ENCODE peak calls at places on chromosomes 11 and 22, in five cellular contexts. One of them, this sample, is unnamed.

GRCh38 chr22:34301569-34301968 is 381.3 kb upstream of the LARGE1 start:
- DNase-seq in right atrium auricular region: no peak
- DNase-seq in thoracic aorta: no peak
- DNase-seq in mammary epithelial cell: no peak
- DNase-seq in GM23338: peak; percentile 20
- DNase-seq in this sample: no peak

GRCh38 chr22:19713650-19714319 is 518 bp upstream of the SEPTIN5 start:
- DNase-seq in right atrium auricular region: no peak
- DNase-seq in thoracic aorta: no peak
- DNase-seq in mammary epithelial cell: no peak
- DNase-seq in GM23338: peak; percentile 60
- DNase-seq in this sample: peak; percentile 91

GRCh38 chr11:67439321-67440228 is 2.1 kb upstream of the PTPRCAP start:
- DNase-seq in right atrium auricular region: no peak
- DNase-seq in thoracic aorta: no peak
- DNase-seq in mammary epithelial cell: no peak
- DNase-seq in GM23338: peak; percentile 61
- DNase-seq in this sample: peak; percentile 84

GRCh38 chr22:41654322-41654721 is 33.2 kb downstream of the XRCC6 start:
- DNase-seq in right atrium auricular region: no peak
- DNase-seq in thoracic aorta: no peak
- DNase-seq in mammary epithelial cell: no peak
- DNase-seq in GM23338: no peak
- DNase-seq in this sample: no peak

GRCh38 chr11:24679686-24680318 is 182.9 kb downstream of the LUZP2 start:
- DNase-seq in right atrium auricular region: no peak
- DNase-seq in thoracic aorta: no peak
- DNase-seq in mammary epithelial cell: no peak
- DNase-seq in GM23338: peak; percentile 62
- DNase-seq in this sample: peak; percentile 57

GRCh38 chr11:74702383-74703007 is 28.7 kb downstream of the CHRDL2 start:
- DNase-seq in right atrium auricular region: peak; percentile 78
- DNase-seq in thoracic aorta: no peak
- DNase-seq in mammary epithelial cell: peak; percentile 41
- DNase-seq in GM23338: peak; percentile 86
- DNase-seq in this sample: peak; percentile 89

GRCh38 chr22:42078469-42079318 is 806 bp upstream of the SMDT1 start:
- DNase-seq in right atrium auricular region: no peak
- DNase-seq in thoracic aorta: no peak
- DNase-seq in mammary epithelial cell: no peak
- DNase-seq in GM23338: peak; percentile 29
- DNase-seq in this sample: no peak

GRCh38 chr22:22576244-22576988 is 17.4 kb upstream of the PRAME start:
- DNase-seq in right atrium auricular region: no peak
- DNase-seq in thoracic aorta: no peak
- DNase-seq in mammary epithelial cell: peak; percentile 11
- DNase-seq in GM23338: peak; percentile 84
- DNase-seq in this sample: peak; percentile 86

GRCh38 chr11:79045811-79046304 is 395.0 kb downstream of the TENM4 start:
- DNase-seq in right atrium auricular region: no peak
- DNase-seq in thoracic aorta: no peak
- DNase-seq in mammary epithelial cell: peak; percentile 65
- DNase-seq in GM23338: no peak
- DNase-seq in this sample: no peak

GRCh38 chr11:45289369-45289768 is 3.2 kb upstream of the SYT13 start:
- DNase-seq in right atrium auricular region: peak; percentile 13
- DNase-seq in thoracic aorta: no peak
- DNase-seq in mammary epithelial cell: peak; percentile 72
- DNase-seq in GM23338: no peak
- DNase-seq in this sample: no peak

GRCh38 chr11:9748361-9748970 is 84.6 kb downstream of the SWAP70 start:
- DNase-seq in right atrium auricular region: peak; percentile 75
- DNase-seq in thoracic aorta: no peak
- DNase-seq in mammary epithelial cell: peak; percentile 68
- DNase-seq in GM23338: peak; percentile 81
- DNase-seq in this sample: peak; percentile 76

GRCh38 chr11:119480375-119481020 is 57.5 kb upstream of the THY1 start:
- DNase-seq in right atrium auricular region: peak; percentile 42
- DNase-seq in thoracic aorta: no peak
- DNase-seq in mammary epithelial cell: no peak
- DNase-seq in GM23338: no peak
- DNase-seq in this sample: peak; percentile 19

GRCh38 chr11:94193288-94193687 is 64.6 kb downstream of the PANX1 start:
- DNase-seq in right atrium auricular region: no peak
- DNase-seq in thoracic aorta: no peak
- DNase-seq in mammary epithelial cell: peak; percentile 79
- DNase-seq in GM23338: no peak
- DNase-seq in this sample: no peak

GRCh38 chr11:63838150-63838681 is 694 bp upstream of the MARK2 start:
- DNase-seq in right atrium auricular region: no peak
- DNase-seq in thoracic aorta: no peak
- DNase-seq in mammary epithelial cell: no peak
- DNase-seq in GM23338: no peak
- DNase-seq in this sample: no peak

GRCh38 chr22:27603823-27604190 is 197.7 kb downstream of the MN1 start:
- DNase-seq in right atrium auricular region: no peak
- DNase-seq in thoracic aorta: peak; percentile 62
- DNase-seq in mammary epithelial cell: no peak
- DNase-seq in GM23338: peak; percentile 47
- DNase-seq in this sample: peak; percentile 75

GRCh38 chr11:12164061-12165014 is 53.9 kb downstream of the MICAL2 start:
- DNase-seq in right atrium auricular region: no peak
- DNase-seq in thoracic aorta: no peak
- DNase-seq in mammary epithelial cell: peak; percentile 99
- DNase-seq in GM23338: peak; percentile 16
- DNase-seq in this sample: no peak

GRCh38 chr11:111306321-111306720 is 8.0 kb downstream of the POU2AF3 start:
- DNase-seq in right atrium auricular region: no peak
- DNase-seq in thoracic aorta: no peak
- DNase-seq in mammary epithelial cell: no peak
- DNase-seq in GM23338: no peak
- DNase-seq in this sample: no peak

GRCh38 chr11:111307472-111308108 is 9.2 kb downstream of the POU2AF3 start:
- DNase-seq in right atrium auricular region: no peak
- DNase-seq in thoracic aorta: no peak
- DNase-seq in mammary epithelial cell: no peak
- DNase-seq in GM23338: no peak
- DNase-seq in this sample: no peak

GRCh38 chr11:111305403-111305802 is 7.1 kb downstream of the POU2AF3 start:
- DNase-seq in right atrium auricular region: no peak
- DNase-seq in thoracic aorta: no peak
- DNase-seq in mammary epithelial cell: no peak
- DNase-seq in GM23338: no peak
- DNase-seq in this sample: no peak

GRCh38 chr11:111308140-111308539 is 9.8 kb downstream of the POU2AF3 start:
- DNase-seq in right atrium auricular region: no peak
- DNase-seq in thoracic aorta: no peak
- DNase-seq in mammary epithelial cell: no peak
- DNase-seq in GM23338: no peak
- DNase-seq in this sample: no peak

DNA sequence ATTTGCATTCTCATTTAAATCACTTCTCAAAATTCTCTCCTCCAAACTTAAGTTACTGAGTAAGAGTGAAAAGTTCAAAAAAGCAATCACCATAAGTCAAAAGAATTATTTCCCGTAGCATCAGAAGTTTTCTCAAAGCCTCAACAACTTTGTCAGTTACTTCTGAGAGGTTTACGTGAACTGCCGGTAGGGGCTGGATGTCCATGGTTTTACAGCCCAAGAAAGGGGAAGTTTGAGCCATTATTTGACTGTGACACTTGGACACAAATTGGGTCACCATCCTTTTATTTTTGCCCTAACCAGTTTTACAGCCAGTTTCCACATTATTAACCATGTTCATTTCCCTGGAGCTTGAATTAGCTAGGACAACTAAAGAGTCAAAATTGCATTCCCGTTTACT is 7.5 kb downstream of the POU2AF3 start:
- DNase-seq in right atrium auricular region: no peak
- DNase-seq in thoracic aorta: no peak
- DNase-seq in mammary epithelial cell: no peak
- DNase-seq in GM23338: no peak
- DNase-seq in this sample: no peak
- H3K27me3 ChIP-seq in right atrium auricular region: no peaks in the 10 kb centered on the region
- H3K27me3 ChIP-seq in thoracic aorta: no peaks in the 10 kb centered on the region
- H3K27me3 ChIP-seq in mammary epithelial cell: peaks cover 1% of the 10 kb centered on the region
- H3K27me3 ChIP-seq in GM23338: peaks cover 5% of the 10 kb centered on the region
- H3K27me3 ChIP-seq in this sample: no peaks in the 10 kb centered on the region

GRCh38 chr11:1633864-1634263 is 4.3 kb downstream of the KRTAP5-5 start:
- DNase-seq in right atrium auricular region: no peak
- DNase-seq in thoracic aorta: no peak
- DNase-seq in mammary epithelial cell: no peak
- DNase-seq in GM23338: no peak
- DNase-seq in this sample: no peak
- H3K27me3 ChIP-seq in right atrium auricular region: no peaks in the 10 kb centered on the region
- H3K27me3 ChIP-seq in thoracic aorta: peaks cover 7% of the 10 kb centered on the region
- H3K27me3 ChIP-seq in mammary epithelial cell: peaks cover 4% of the 10 kb centered on the region
- H3K27me3 ChIP-seq in GM23338: no peaks in the 10 kb centered on the region
- H3K27me3 ChIP-seq in this sample: no peaks in the 10 kb centered on the region

DNA sequence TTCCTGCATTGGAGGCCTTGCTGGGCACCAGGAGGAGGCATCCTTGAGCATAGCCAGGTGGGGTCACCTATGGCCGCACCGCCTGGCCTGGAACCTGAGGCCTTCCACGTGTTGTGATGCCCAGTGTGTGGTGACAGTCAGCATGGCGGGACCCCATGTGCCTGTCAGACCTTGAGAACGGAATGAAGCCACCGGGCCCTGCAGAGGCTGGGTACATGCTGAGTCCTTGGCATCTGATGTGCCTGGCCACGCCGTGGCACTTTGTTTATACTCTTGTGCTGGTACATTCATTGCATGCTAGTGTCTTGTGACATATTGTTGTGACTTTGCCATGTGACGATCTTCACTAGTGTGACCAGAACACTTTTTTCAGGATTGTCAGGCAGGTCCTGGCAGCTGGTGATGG is 8.5 kb upstream of the MYO7A start:
- DNase-seq in right atrium auricular region: no peak
- DNase-seq in thoracic aorta: no peak
- DNase-seq in mammary epithelial cell: no peak
- DNase-seq in GM23338: no peak
- DNase-seq in this sample: no peak
- H3K27me3 ChIP-seq in right atrium auricular region: no peaks in the 10 kb centered on the region
- H3K27me3 ChIP-seq in thoracic aorta: no peaks in the 10 kb centered on the region
- H3K27me3 ChIP-seq in mammary epithelial cell: no peaks in the 10 kb centered on the region
- H3K27me3 ChIP-seq in GM23338: no peaks in the 10 kb centered on the region
- H3K27me3 ChIP-seq in this sample: no peaks in the 10 kb centered on the region

DNA sequence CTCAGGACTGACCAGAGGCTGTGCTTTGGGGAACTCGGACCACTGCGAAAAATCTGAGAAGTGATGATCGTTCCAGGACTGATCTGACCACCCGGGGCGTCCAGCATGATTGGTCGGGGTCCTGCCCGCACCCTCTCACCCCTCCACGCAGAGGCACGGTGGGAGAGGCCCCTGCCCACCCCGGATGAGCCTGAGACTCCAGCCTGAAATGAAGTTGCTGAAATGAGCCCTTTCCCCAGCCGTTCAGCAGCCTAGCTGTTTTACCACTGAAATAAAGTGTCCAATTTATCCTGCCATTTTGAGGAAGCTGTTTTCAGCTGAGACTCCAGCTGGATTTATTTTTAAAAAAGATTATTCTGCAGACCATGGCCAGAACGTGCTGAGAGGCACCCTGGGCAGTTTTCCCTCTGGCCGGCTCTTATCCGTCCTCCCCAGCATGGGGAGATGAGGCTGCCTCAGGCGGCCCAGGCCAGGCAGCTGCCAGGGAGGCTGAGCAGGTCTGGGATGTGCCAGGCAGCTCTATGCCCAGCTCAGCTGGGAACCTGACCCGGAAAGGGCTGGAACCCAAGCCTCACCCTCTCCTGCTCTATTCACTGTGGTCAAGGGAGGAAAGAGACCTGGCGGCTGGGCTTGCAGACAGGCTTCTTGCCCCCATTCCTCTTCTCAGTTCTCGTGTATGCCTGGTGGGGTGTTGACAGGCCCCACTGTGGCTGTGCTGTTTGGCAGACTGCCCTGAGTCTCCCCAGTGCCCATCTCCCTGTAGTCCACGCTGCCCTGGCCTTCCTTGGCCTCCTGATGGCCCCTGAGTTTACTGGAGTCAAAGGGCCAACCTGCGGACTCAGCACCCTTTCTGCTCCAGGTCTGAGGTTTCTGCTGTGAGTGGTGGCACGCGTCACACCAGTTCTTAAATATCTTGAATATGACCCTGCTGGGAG is 161.0 kb upstream of the B3GAT1 start:
- DNase-seq in right atrium auricular region: peak; percentile 52
- DNase-seq in thoracic aorta: no peak
- DNase-seq in mammary epithelial cell: no peak
- DNase-seq in GM23338: no peak
- DNase-seq in this sample: peak; percentile 31
- H3K27me3 ChIP-seq in right atrium auricular region: no peaks in the 10 kb centered on the region
- H3K27me3 ChIP-seq in thoracic aorta: no peaks in the 10 kb centered on the region
- H3K27me3 ChIP-seq in mammary epithelial cell: no peaks in the 10 kb centered on the region
- H3K27me3 ChIP-seq in GM23338: no peaks in the 10 kb centered on the region
- H3K27me3 ChIP-seq in this sample: no peaks in the 10 kb centered on the region

DNA sequence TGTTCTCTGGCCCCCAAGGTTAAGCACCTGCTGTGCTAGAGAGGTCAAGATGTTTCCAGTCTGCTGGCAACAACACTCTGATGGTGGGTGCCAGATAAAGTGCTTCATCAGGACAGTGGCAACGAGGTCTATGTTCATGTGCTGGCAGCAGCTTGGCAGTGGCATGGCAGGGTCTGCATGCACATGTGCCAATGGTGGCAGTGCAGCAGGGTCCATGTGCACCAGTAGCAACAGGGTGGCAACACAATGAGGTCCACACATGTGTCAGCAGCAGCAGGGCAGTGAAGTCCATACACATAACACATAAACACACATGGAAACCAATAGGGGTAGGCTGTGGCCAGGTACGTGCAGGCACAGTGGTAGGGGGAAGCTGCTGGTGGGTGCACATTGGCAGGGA is 48.4 kb upstream of the FAR1 start:
- DNase-seq in right atrium auricular region: no peak
- DNase-seq in thoracic aorta: no peak
- DNase-seq in mammary epithelial cell: no peak
- DNase-seq in GM23338: no peak
- DNase-seq in this sample: no peak
- H3K27me3 ChIP-seq in right atrium auricular region: no peaks in the 10 kb centered on the region
- H3K27me3 ChIP-seq in thoracic aorta: no peaks in the 10 kb centered on the region
- H3K27me3 ChIP-seq in mammary epithelial cell: no peaks in the 10 kb centered on the region
- H3K27me3 ChIP-seq in GM23338: no peaks in the 10 kb centered on the region
- H3K27me3 ChIP-seq in this sample: no peaks in the 10 kb centered on the region

DNA sequence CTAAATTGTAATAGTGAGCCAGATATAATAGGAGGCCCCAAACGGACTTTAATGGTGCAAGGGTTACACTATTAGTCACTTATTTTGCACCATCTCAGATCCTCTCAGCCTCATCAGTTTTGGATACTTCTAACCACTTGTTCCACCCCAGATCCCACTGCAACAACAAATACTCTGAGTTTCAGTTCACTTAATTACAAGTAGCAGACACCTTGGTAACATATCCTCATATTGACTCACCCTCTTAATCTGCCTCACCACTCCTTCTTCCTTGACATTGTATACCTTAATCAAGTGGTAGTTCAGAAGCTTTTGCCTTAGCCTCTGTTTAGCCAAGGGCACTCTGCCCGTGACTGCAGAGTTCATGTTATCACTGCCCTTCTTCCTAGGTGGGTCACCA is 256.1 kb upstream of the UBASH3B start:
- DNase-seq in right atrium auricular region: no peak
- DNase-seq in thoracic aorta: no peak
- DNase-seq in mammary epithelial cell: no peak
- DNase-seq in GM23338: no peak
- DNase-seq in this sample: no peak
- H3K27me3 ChIP-seq in right atrium auricular region: no peaks in the 10 kb centered on the region
- H3K27me3 ChIP-seq in thoracic aorta: no peaks in the 10 kb centered on the region
- H3K27me3 ChIP-seq in mammary epithelial cell: peaks cover 2% of the 10 kb centered on the region
- H3K27me3 ChIP-seq in GM23338: no peaks in the 10 kb centered on the region
- H3K27me3 ChIP-seq in this sample: no peaks in the 10 kb centered on the region

GRCh38 chr11:334264-335033 is 13.8 kb upstream of the IFITM3 start:
- DNase-seq in right atrium auricular region: peak; percentile 80
- DNase-seq in thoracic aorta: no peak
- DNase-seq in mammary epithelial cell: no peak
- DNase-seq in GM23338: peak; percentile 87
- DNase-seq in this sample: peak; percentile 84
- H3K27me3 ChIP-seq in right atrium auricular region: no peaks in the 10 kb centered on the region
- H3K27me3 ChIP-seq in thoracic aorta: no peaks in the 10 kb centered on the region
- H3K27me3 ChIP-seq in mammary epithelial cell: no peaks in the 10 kb centered on the region
- H3K27me3 ChIP-seq in GM23338: no peaks in the 10 kb centered on the region
- H3K27me3 ChIP-seq in this sample: no peaks in the 10 kb centered on the region